ENCODE peak calls at places on chromosome 19, in five cellular contexts. One of them, this sample, is unnamed. For H3K9me3, the result is how much of the 10 kb centered on the place peaks cover.

GRCh38 chr19:55594996-55595530 is 4.3 kb downstream of the FIZ1 start:
- DNase-seq in PC-9: peak
- DNase-seq in upper lobe of right lung: no peak
- DNase-seq in CD4-positive, alpha-beta memory T cell: no peak
- DNase-seq in ascending aorta: no peak
- DNase-seq in this sample: no peak

GRCh38 chr19:40322271-40322610 is 26.0 kb downstream of the C19orf47 start:
- DNase-seq in CD4-positive, alpha-beta memory T cell: no peak
- DNase-seq in PC-9: no peak
- DNase-seq in ascending aorta: no peak
- DNase-seq in upper lobe of right lung: no peak
- DNase-seq in this sample: no peak

GRCh38 chr19:2775556-2776430 is 7.3 kb downstream of the SGTA start:
- DNase-seq in PC-9: no peak
- DNase-seq in CD4-positive, alpha-beta memory T cell: peak
- DNase-seq in ascending aorta: peak
- DNase-seq in upper lobe of right lung: peak
- DNase-seq in this sample: peak

GRCh38 chr19:48445606-48446481 is at the start of gene GRWD1:
- DNase-seq in PC-9: peak
- DNase-seq in ascending aorta: peak
- DNase-seq in CD4-positive, alpha-beta memory T cell: peak
- DNase-seq in upper lobe of right lung: peak
- DNase-seq in this sample: peak

GRCh38 chr19:34287676-34288140 is 33.4 kb downstream of the GARRE1 start:
- DNase-seq in ascending aorta: no peak
- DNase-seq in PC-9: no peak
- DNase-seq in CD4-positive, alpha-beta memory T cell: no peak
- DNase-seq in upper lobe of right lung: no peak
- DNase-seq in this sample: no peak

GRCh38 chr19:7130043-7130442 is 60.5 kb downstream of the ZNF557 start:
- DNase-seq in ascending aorta: no peak
- DNase-seq in CD4-positive, alpha-beta memory T cell: no peak
- DNase-seq in upper lobe of right lung: no peak
- DNase-seq in PC-9: no peak
- DNase-seq in this sample: no peak

GRCh38 chr19:41646589-41647204 is 19.8 kb upstream of the CEACAM4 start:
- DNase-seq in ascending aorta: no peak
- DNase-seq in CD4-positive, alpha-beta memory T cell: no peak
- DNase-seq in upper lobe of right lung: peak
- DNase-seq in PC-9: no peak
- DNase-seq in this sample: peak

GRCh38 chr19:44576843-44577565 is 36.4 kb upstream of the IGSF23 start:
- DNase-seq in upper lobe of right lung: no peak
- DNase-seq in CD4-positive, alpha-beta memory T cell: no peak
- DNase-seq in PC-9: peak
- DNase-seq in ascending aorta: no peak
- DNase-seq in this sample: no peak

GRCh38 chr19:41616785-41617621 is 9.9 kb downstream of the CEACAM4 start:
- DNase-seq in CD4-positive, alpha-beta memory T cell: no peak
- DNase-seq in PC-9: no peak
- DNase-seq in ascending aorta: no peak
- DNase-seq in upper lobe of right lung: no peak
- DNase-seq in this sample: no peak

GRCh38 chr19:13883665-13884064 is 6.7 kb downstream of the NANOS3 start:
- DNase-seq in CD4-positive, alpha-beta memory T cell: no peak
- DNase-seq in ascending aorta: no peak
- DNase-seq in upper lobe of right lung: no peak
- DNase-seq in PC-9: no peak
- DNase-seq in this sample: no peak

GRCh38 chr19:49150944-49151243 is 4.3 kb downstream of the HRC start:
- DNase-seq in upper lobe of right lung: no peak
- DNase-seq in ascending aorta: no peak
- DNase-seq in PC-9: peak
- DNase-seq in CD4-positive, alpha-beta memory T cell: no peak
- DNase-seq in this sample: no peak

GRCh38 chr19:38033658-38034150 is 126.7 kb downstream of the SIPA1L3 start:
- DNase-seq in CD4-positive, alpha-beta memory T cell: no peak
- DNase-seq in upper lobe of right lung: no peak
- DNase-seq in ascending aorta: no peak
- DNase-seq in PC-9: no peak
- DNase-seq in this sample: no peak

GRCh38 chr19:48629599-48630288 is 7.4 kb downstream of the DBP start:
- DNase-seq in ascending aorta: no peak
- DNase-seq in upper lobe of right lung: peak
- DNase-seq in PC-9: no peak
- DNase-seq in CD4-positive, alpha-beta memory T cell: no peak
- DNase-seq in this sample: no peak

GRCh38 chr19:50749490-50749889 is 20.8 kb upstream of the GPR32 start:
- DNase-seq in ascending aorta: no peak
- DNase-seq in CD4-positive, alpha-beta memory T cell: no peak
- DNase-seq in PC-9: no peak
- DNase-seq in upper lobe of right lung: no peak
- DNase-seq in this sample: no peak

GRCh38 chr19:5718032-5718578 is 1.8 kb downstream of the LONP1 start:
- DNase-seq in PC-9: no peak
- DNase-seq in CD4-positive, alpha-beta memory T cell: no peak
- DNase-seq in ascending aorta: no peak
- DNase-seq in upper lobe of right lung: no peak
- DNase-seq in this sample: no peak

GRCh38 chr19:34325961-34326360 is 39.0 kb upstream of the GPI start:
- DNase-seq in CD4-positive, alpha-beta memory T cell: no peak
- DNase-seq in ascending aorta: no peak
- DNase-seq in upper lobe of right lung: no peak
- DNase-seq in PC-9: peak
- DNase-seq in this sample: no peak

GRCh38 chr19:4678881-4679379 is 8.8 kb upstream of the MYDGF start:
- DNase-seq in ascending aorta: no peak
- DNase-seq in CD4-positive, alpha-beta memory T cell: no peak
- DNase-seq in upper lobe of right lung: no peak
- DNase-seq in PC-9: no peak
- DNase-seq in this sample: no peak

GRCh38 chr19:16463991-16464575 is 7.7 kb downstream of the EPS15L1 start:
- DNase-seq in CD4-positive, alpha-beta memory T cell: no peak
- DNase-seq in upper lobe of right lung: no peak
- DNase-seq in ascending aorta: no peak
- DNase-seq in PC-9: peak
- DNase-seq in this sample: no peak

GRCh38 chr19:51158474-51159129 is 16.5 kb downstream of the SIGLEC7 start:
- DNase-seq in PC-9: no peak
- DNase-seq in CD4-positive, alpha-beta memory T cell: peak
- DNase-seq in ascending aorta: peak
- DNase-seq in upper lobe of right lung: no peak
- DNase-seq in this sample: peak

GRCh38 chr19:56643460-56643763 is 453 bp downstream of the SMIM17 start:
- DNase-seq in CD4-positive, alpha-beta memory T cell: no peak
- DNase-seq in upper lobe of right lung: no peak
- DNase-seq in ascending aorta: peak
- DNase-seq in PC-9: no peak
- DNase-seq in this sample: no peak

GRCh38 chr19:56637976-56638555 is 4.9 kb upstream of the SMIM17 start:
- DNase-seq in PC-9: peak
- DNase-seq in CD4-positive, alpha-beta memory T cell: peak
- DNase-seq in upper lobe of right lung: no peak
- DNase-seq in ascending aorta: peak
- DNase-seq in this sample: no peak

GRCh38 chr19:56639217-56639616 is 3.7 kb upstream of the SMIM17 start:
- DNase-seq in PC-9: no peak
- DNase-seq in upper lobe of right lung: no peak
- DNase-seq in CD4-positive, alpha-beta memory T cell: no peak
- DNase-seq in ascending aorta: no peak
- DNase-seq in this sample: no peak

GRCh38 chr19:56642711-56643459 is at the start of gene SMIM17:
- DNase-seq in CD4-positive, alpha-beta memory T cell: no peak
- DNase-seq in ascending aorta: peak
- DNase-seq in PC-9: no peak
- DNase-seq in upper lobe of right lung: no peak
- DNase-seq in this sample: no peak
- H3K9me3 ChIP-seq in CD4-positive, alpha-beta memory T cell: under half
- H3K9me3 ChIP-seq in ascending aorta: half or more
- H3K9me3 ChIP-seq in PC-9: under half
- H3K9me3 ChIP-seq in upper lobe of right lung: under half
- H3K9me3 ChIP-seq in this sample: under half

DNA sequence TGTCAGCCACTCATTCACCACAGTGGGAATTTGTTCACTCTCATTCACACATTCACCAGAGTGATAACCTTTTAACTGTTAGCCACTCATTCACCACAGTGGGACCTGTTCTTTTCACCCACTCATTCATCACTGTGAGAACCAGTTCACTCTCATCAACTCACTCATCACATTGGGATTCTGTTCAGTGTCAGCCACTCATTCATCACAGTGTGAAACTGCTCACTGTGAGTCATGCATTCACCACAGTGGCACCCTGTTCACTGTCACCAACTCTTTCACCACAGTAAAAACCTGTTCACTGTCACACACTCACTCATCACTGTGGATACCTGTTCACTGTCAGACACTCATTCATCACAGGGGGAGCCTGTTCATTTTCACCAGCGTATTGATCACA is 43.5 kb upstream of the ZNF85 start:
- DNase-seq in ascending aorta: no peak
- DNase-seq in upper lobe of right lung: no peak
- DNase-seq in PC-9: no peak
- DNase-seq in CD4-positive, alpha-beta memory T cell: no peak
- DNase-seq in this sample: no peak
- H3K9me3 ChIP-seq in ascending aorta: under half
- H3K9me3 ChIP-seq in upper lobe of right lung: under half
- H3K9me3 ChIP-seq in PC-9: under half
- H3K9me3 ChIP-seq in CD4-positive, alpha-beta memory T cell: under half
- H3K9me3 ChIP-seq in this sample: under half

GRCh38 chr19:36508325-36508724 is 19.0 kb upstream of the ZNF566 start:
- DNase-seq in ascending aorta: no peak
- DNase-seq in CD4-positive, alpha-beta memory T cell: no peak
- DNase-seq in PC-9: no peak
- DNase-seq in upper lobe of right lung: no peak
- DNase-seq in this sample: no peak

GRCh38 chr19:36514012-36514612 is 14.0 kb downstream of the ZNF260 start:
- DNase-seq in ascending aorta: no peak
- DNase-seq in PC-9: no peak
- DNase-seq in CD4-positive, alpha-beta memory T cell: no peak
- DNase-seq in upper lobe of right lung: no peak
- DNase-seq in this sample: no peak
- H3K9me3 ChIP-seq in ascending aorta: half or more
- H3K9me3 ChIP-seq in PC-9: half or more
- H3K9me3 ChIP-seq in CD4-positive, alpha-beta memory T cell: under half
- H3K9me3 ChIP-seq in upper lobe of right lung: half or more
- H3K9me3 ChIP-seq in this sample: under half

GRCh38 chr19:35612224-35612558 is 344 bp upstream of the HAUS5 start:
- DNase-seq in PC-9: no peak
- DNase-seq in CD4-positive, alpha-beta memory T cell: no peak
- DNase-seq in upper lobe of right lung: no peak
- DNase-seq in ascending aorta: no peak
- DNase-seq in this sample: no peak

GRCh38 chr19:35615036-35615435 is 2.5 kb downstream of the HAUS5 start:
- DNase-seq in ascending aorta: no peak
- DNase-seq in CD4-positive, alpha-beta memory T cell: no peak
- DNase-seq in PC-9: no peak
- DNase-seq in upper lobe of right lung: no peak
- DNase-seq in this sample: no peak

GRCh38 chr19:35612559-35613321 is at the start of gene HAUS5:
- DNase-seq in ascending aorta: peak
- DNase-seq in CD4-positive, alpha-beta memory T cell: peak
- DNase-seq in upper lobe of right lung: peak
- DNase-seq in PC-9: peak
- DNase-seq in this sample: peak

GRCh38 chr19:35609881-35610353 is 2.6 kb upstream of the HAUS5 start:
- DNase-seq in upper lobe of right lung: no peak
- DNase-seq in CD4-positive, alpha-beta memory T cell: peak
- DNase-seq in PC-9: no peak
- DNase-seq in ascending aorta: no peak
- DNase-seq in this sample: no peak

DNA sequence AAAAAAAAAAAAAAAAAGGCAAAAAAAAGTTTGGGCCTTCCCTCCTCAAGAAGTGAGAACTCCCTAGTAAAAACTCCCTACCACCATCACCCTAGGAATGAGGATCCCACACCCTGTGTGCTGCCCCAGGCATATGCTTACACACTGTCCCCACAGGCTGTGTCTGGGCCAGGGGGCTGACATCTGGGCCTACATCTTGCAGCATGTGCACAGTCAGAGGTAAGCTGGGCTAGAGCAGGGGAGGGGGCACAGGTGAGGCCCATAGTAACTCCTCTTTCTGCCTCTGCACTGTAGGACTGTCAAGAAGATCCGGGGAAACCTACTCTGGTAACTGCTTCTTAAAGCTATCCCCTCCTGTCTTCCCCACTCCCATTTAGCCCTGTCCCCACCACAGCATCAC is 1.0 kb downstream of the HAUS5 start:
- DNase-seq in ascending aorta: no peak
- DNase-seq in upper lobe of right lung: no peak
- DNase-seq in PC-9: no peak
- DNase-seq in CD4-positive, alpha-beta memory T cell: no peak
- DNase-seq in this sample: no peak
- H3K9me3 ChIP-seq in ascending aorta: under half
- H3K9me3 ChIP-seq in upper lobe of right lung: under half
- H3K9me3 ChIP-seq in PC-9: under half
- H3K9me3 ChIP-seq in CD4-positive, alpha-beta memory T cell: under half
- H3K9me3 ChIP-seq in this sample: under half

GRCh38 chr19:8814176-8814575 is 17.9 kb downstream of the ZNF558 start:
- DNase-seq in PC-9: no peak
- DNase-seq in CD4-positive, alpha-beta memory T cell: no peak
- DNase-seq in upper lobe of right lung: no peak
- DNase-seq in ascending aorta: no peak
- DNase-seq in this sample: no peak
- H3K9me3 ChIP-seq in PC-9: half or more
- H3K9me3 ChIP-seq in CD4-positive, alpha-beta memory T cell: under half
- H3K9me3 ChIP-seq in upper lobe of right lung: half or more
- H3K9me3 ChIP-seq in ascending aorta: half or more
- H3K9me3 ChIP-seq in this sample: half or more

GRCh38 chr19:19672816-19673215 is 4.2 kb downstream of the ZNF101 start:
- DNase-seq in ascending aorta: no peak
- DNase-seq in upper lobe of right lung: no peak
- DNase-seq in PC-9: no peak
- DNase-seq in CD4-positive, alpha-beta memory T cell: no peak
- DNase-seq in this sample: no peak
- H3K9me3 ChIP-seq in ascending aorta: under half
- H3K9me3 ChIP-seq in upper lobe of right lung: under half
- H3K9me3 ChIP-seq in PC-9: under half
- H3K9me3 ChIP-seq in CD4-positive, alpha-beta memory T cell: under half
- H3K9me3 ChIP-seq in this sample: under half

This sample was measured in T-helper 17 cell.